ENCODE peak calls at places on chromosomes 16 and 17, in six cellular contexts. O is AG04449; L is activated CD4-positive, alpha-beta T cell treated with anti-CD3 and anti-CD28 coated beads for 24 hours; C is tibial nerve; R is AG08396; E is germinal center. P is an unnamed sample.

GRCh38 chr17:38697061-38697820 is 7.8 kb upstream of the MLLT6 start:
- DNase-seq in O (no peak), R (no peak), E (no peak), C (no peak), L (no peak), P (no peak)

GRCh38 chr17:34241062-34241461 is 14.0 kb upstream of the CCL2 start:
- DNase-seq in R (no peak), O (no peak), C (peak; percentile 30), L (no peak), E (no peak), P (no peak)

GRCh38 chr17:1108810-1109605 is 70.8 kb downstream of the ABR start:
- DNase-seq in E (peak; percentile 65), C (no peak), O (no peak), R (peak; percentile 83), L (peak; percentile 32), P (no peak)

GRCh38 chr17:49926886-49927285 is 42.1 kb upstream of the DLX4 start:
- DNase-seq in C (no peak), O (no peak), R (no peak), E (no peak), L (no peak), P (no peak)

GRCh38 chr17:61422116-61422799 is 22.6 kb downstream of the TBX2 start:
- DNase-seq in C (no peak), O (no peak), R (no peak), L (no peak), E (no peak), P (no peak)

GRCh38 chr16:79093554-79093967 is 507.0 kb downstream of the MAF start:
- DNase-seq in E (peak; percentile 14), R (no peak), C (no peak), O (no peak), L (peak; percentile 31), P (no peak)

GRCh38 chr17:967122-967521 is 12.5 kb downstream of the NXN start:
- DNase-seq in O (no peak), E (no peak), C (no peak), L (no peak), R (no peak), P (no peak)

GRCh38 chr16:65142276-65142675 is 20.4 kb upstream of the CDH11 start:
- DNase-seq in C (no peak), R (no peak), L (no peak), O (no peak), E (no peak), P (no peak)

GRCh38 chr16:64406661-64407267 is 715.1 kb downstream of the CDH11 start:
- DNase-seq in O (no peak), C (no peak), L (no peak), R (no peak), E (no peak), P (no peak)

GRCh38 chr16:47503936-47504335 is 42.8 kb downstream of the PHKB start:
- DNase-seq in L (no peak), C (no peak), E (no peak), O (no peak), R (peak; percentile 10), P (no peak)

GRCh38 chr16:31868701-31869167 is 4.9 kb upstream of the ZNF267 start:
- DNase-seq in C (peak; percentile 90), R (peak; percentile 66), O (no peak), E (peak; percentile 62), L (peak; percentile 79), P (peak; percentile 35)

GRCh38 chr16:67726106-67727034 is 7.3 kb upstream of the GFOD2 start:
- DNase-seq in R (peak; percentile 34), L (no peak), O (no peak), C (no peak), E (no peak), P (no peak)

GRCh38 chr16:86480444-86480843 is 29.9 kb upstream of the FOXF1 start:
- DNase-seq in E (no peak), L (no peak), O (no peak), C (no peak), R (no peak), P (no peak)

GRCh38 chr16:82843606-82844271 is 217.0 kb downstream of the CDH13 start:
- DNase-seq in R (no peak), O (no peak), E (no peak), C (no peak), L (no peak), P (no peak)

GRCh38 chr16:424033-424622 is 1.3 kb upstream of the RAB11FIP3 start:
- DNase-seq in E (no peak), O (peak; percentile 96), L (no peak), C (peak; percentile 40), R (peak; percentile 94), P (no peak)

GRCh38 chr16:80085606-80086005 is 455.2 kb upstream of the DYNLRB2 start:
- DNase-seq in L (no peak), E (no peak), O (no peak), R (no peak), C (no peak), P (no peak)

GRCh38 chr17:69485126-69485724 is 70.7 kb downstream of the MAP2K6 start:
- DNase-seq in E (no peak), L (no peak), O (no peak), C (no peak), R (no peak), P (no peak)

GRCh38 chr16:23801387-23801786 is 34.4 kb upstream of the PRKCB start:
- DNase-seq in E (peak; percentile 71), C (peak; percentile 33), L (peak; percentile 72), O (no peak), R (peak; percentile 75), P (peak; percentile 39)